ENCODE peak calls at places on chromosomes 6 and 20, in nine cellular contexts. M is DND-41, B is IMR-90, O is tibial nerve, G is stomach, X is K562, V is fibroblast of lung, E is lower lobe of right lung, Y is neural progenitor cell. C is an unnamed sample. For H3K4me1, the result is how much of the 10 kb centered on the place peaks cover.

GRCh38 chr6:90021701-90022100 is 127.4 kb downstream of the GJA10 start:
- DNase-seq in V (no peak), E (no peak), B (no peak), X (no peak), M (no peak), Y (no peak), G (no peak), O (no peak), C (no peak)

GRCh38 chr6:79617521-79617941 is 13.6 kb upstream of the SH3BGRL2 start:
- DNase-seq in G (no peak), B (no peak), X (no peak), Y (no peak), E (no peak), O (no peak), V (no peak), M (no peak), C (no peak)

GRCh38 chr6:4731996-4732395 is 44.2 kb upstream of the CDYL start:
- DNase-seq in O (no peak), X (no peak), Y (no peak), G (no peak), M (no peak), B (no peak), V (no peak), E (no peak), C (no peak)

GRCh38 chr6:170062904-170063220 is 228.0 kb downstream of the DLL1 start:
- DNase-seq in O (no peak), B (no peak), G (peak), X (no peak), M (no peak), Y (no peak), E (peak), V (no peak), C (no peak)

GRCh38 chr6:36443498-36443844 is 671 bp downstream of the KCTD20 start:
- DNase-seq in X (no peak), B (no peak), M (no peak), G (no peak), O (no peak), E (no peak), V (no peak), Y (no peak), C (no peak)

GRCh38 chr6:165974817-165975216 is 192.8 kb downstream of the TBXT start:
- DNase-seq in V (no peak), Y (no peak), E (no peak), M (no peak), O (no peak), B (no peak), X (no peak), G (no peak), C (no peak)

GRCh38 chr20:11266571-11266970 is 592.8 kb upstream of the JAG1 start:
- DNase-seq in B (peak), V (peak), Y (no peak), E (no peak), M (no peak), O (no peak), X (no peak), G (no peak), C (no peak)

GRCh38 chr6:82396964-82397761 is 33.5 kb downstream of the TPBG start:
- DNase-seq in Y (no peak), O (no peak), X (no peak), V (peak), M (no peak), E (no peak), B (peak), G (no peak), C (no peak)

GRCh38 chr6:13924146-13924948 is 405 bp upstream of the RNF182 start:
- DNase-seq in X (peak), O (no peak), E (peak), Y (peak), M (peak), V (peak), G (peak), B (peak), C (peak)

GRCh38 chr6:42771741-42772100 is 10.1 kb upstream of the BICRAL start:
- DNase-seq in M (no peak), X (no peak), Y (no peak), G (no peak), E (no peak), V (no peak), O (no peak), B (no peak), C (no peak)

GRCh38 chr20:53809242-53809641 is 215.6 kb upstream of the ZNF217 start:
- DNase-seq in X (no peak), B (no peak), G (no peak), E (no peak), Y (peak), M (no peak), V (no peak), O (no peak), C (no peak)

GRCh38 chr20:48734104-48734749 is 93.6 kb downstream of the PREX1 start:
- DNase-seq in O (no peak), B (no peak), M (no peak), X (no peak), Y (no peak), E (no peak), G (no peak), V (no peak), C (no peak)

GRCh38 chr6:74091133-74091793 is 395.3 kb downstream of the CD109 start:
- DNase-seq in Y (peak), X (peak), M (no peak), G (no peak), V (peak), B (peak), O (no peak), E (no peak), C (no peak)

GRCh38 chr20:17650816-17651760 is 31.0 kb downstream of the RRBP1 start:
- DNase-seq in O (no peak), E (no peak), Y (no peak), M (no peak), X (no peak), G (no peak), V (no peak), B (peak), C (no peak)

GRCh38 chr6:24255676-24256075 is 102.2 kb downstream of the DCDC2 start:
- DNase-seq in B (no peak), Y (no peak), G (no peak), O (no peak), E (no peak), V (no peak), M (no peak), X (no peak), C (no peak)

GRCh38 chr6:166940643-166941068 is 15.7 kb downstream of the RNASET2 start:
- DNase-seq in B (peak), Y (no peak), M (no peak), O (no peak), E (no peak), X (peak), G (no peak), V (peak), C (no peak)

GRCh38 chr6:49933526-49933925 is 30.4 kb downstream of the DEFB114 start:
- DNase-seq in E (peak), G (no peak), M (no peak), O (no peak), V (no peak), X (no peak), Y (no peak), B (no peak), C (no peak)

GRCh38 chr6:166955865-166956443 is 396 bp downstream of the RNASET2 start:
- DNase-seq in Y (peak), M (peak), E (no peak), V (peak), B (peak), X (no peak), O (no peak), G (peak), C (peak)

GRCh38 chr20:24937579-24937978 is 11.5 kb upstream of the CST7 start:
- DNase-seq in Y (no peak), X (no peak), V (no peak), O (no peak), M (no peak), G (no peak), E (no peak), B (no peak), C (no peak)

GRCh38 chr6:157990321-157991066 is 8.8 kb downstream of the SYNJ2 start:
- DNase-seq in G (no peak), V (peak), M (peak), O (no peak), X (no peak), Y (no peak), B (no peak), E (no peak), C (no peak)

GRCh38 chr6:35023091-35023490 is 118.0 kb downstream of the TCP11 start:
- DNase-seq in X (no peak), B (no peak), G (no peak), V (no peak), Y (no peak), E (no peak), M (no peak), O (no peak), C (no peak)

GRCh38 chr6:35019831-35020230 is 121.3 kb downstream of the TCP11 start:
- DNase-seq in Y (no peak), E (no peak), V (no peak), G (no peak), M (no peak), X (no peak), O (no peak), B (no peak), C (no peak)

GRCh38 chr6:35018746-35019145 is 122.4 kb downstream of the TCP11 start:
- DNase-seq in X (no peak), G (no peak), M (no peak), O (no peak), Y (no peak), E (no peak), B (no peak), V (no peak), C (peak)

GRCh38 chr6:35019171-35019570 is 122.0 kb downstream of the TCP11 start:
- DNase-seq in B (no peak), X (no peak), O (no peak), Y (no peak), G (no peak), V (no peak), M (no peak), E (peak), C (peak)

DNA sequence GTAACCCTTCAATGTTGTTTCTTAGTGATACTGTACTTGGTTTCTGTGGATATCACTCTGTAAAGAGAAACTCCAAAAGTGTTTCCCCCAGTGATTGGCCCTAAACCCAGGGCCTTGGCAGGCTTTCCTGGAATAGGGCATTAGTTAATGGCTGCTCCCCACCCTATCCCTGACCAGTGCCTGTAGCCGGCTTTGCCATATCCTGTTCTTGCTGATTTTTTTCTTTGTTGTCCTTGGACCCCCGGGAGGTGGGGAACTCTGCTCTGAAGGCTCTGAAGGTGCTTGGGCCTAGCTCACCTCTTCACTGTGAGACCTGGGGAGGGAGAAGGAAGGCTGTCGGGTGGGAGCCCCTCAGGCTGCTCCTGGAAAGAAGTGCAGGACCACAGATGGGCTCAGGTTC is 120.1 kb downstream of the TCP11 start:
- DNase-seq in X (no peak), V (no peak), Y (no peak), E (no peak), G (peak), M (no peak), O (no peak), B (no peak), C (peak)
- H3K4me1 ChIP-seq in X (under half), V (under half), Y (under half), E (half or more), G (half or more), M (under half), O (half or more), B (under half), C (half or more)

GRCh38 chr20:57287901-57288300 is 21.5 kb upstream of the BMP7 start:
- DNase-seq in V (no peak), G (no peak), X (no peak), O (no peak), B (no peak), E (no peak), Y (no peak), M (no peak), C (no peak)
- H3K4me1 ChIP-seq in V (under half), G (under half), X (under half), O (under half), B (under half), E (under half), Y (half or more), M (under half), C (under half)

DNA sequence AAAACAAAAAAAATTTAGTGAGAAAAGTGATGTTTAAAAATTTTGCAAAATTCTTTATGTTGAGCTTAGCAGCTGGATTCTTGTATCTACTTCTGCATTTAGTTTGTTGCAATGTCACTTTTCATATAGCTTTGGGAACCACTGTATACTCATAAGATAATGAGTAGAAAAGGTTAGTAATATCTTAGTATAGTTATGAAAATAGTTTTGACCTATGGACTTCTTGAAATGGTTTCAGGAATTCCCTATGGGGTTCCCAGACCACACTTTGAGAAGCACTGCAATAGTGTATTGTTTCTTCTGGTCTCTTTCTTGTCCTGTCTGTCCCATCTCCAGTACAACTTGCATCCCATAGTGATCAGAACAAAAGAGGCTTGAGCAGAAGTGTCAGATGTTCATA is 29.4 kb downstream of the PPP1R16B start:
- DNase-seq in V (no peak), M (no peak), G (no peak), O (no peak), Y (no peak), E (no peak), X (no peak), B (no peak), C (no peak)
- H3K4me1 ChIP-seq in V (under half), M (under half), G (under half), O (under half), Y (under half), E (under half), X (under half), B (under half), C (under half)

DNA sequence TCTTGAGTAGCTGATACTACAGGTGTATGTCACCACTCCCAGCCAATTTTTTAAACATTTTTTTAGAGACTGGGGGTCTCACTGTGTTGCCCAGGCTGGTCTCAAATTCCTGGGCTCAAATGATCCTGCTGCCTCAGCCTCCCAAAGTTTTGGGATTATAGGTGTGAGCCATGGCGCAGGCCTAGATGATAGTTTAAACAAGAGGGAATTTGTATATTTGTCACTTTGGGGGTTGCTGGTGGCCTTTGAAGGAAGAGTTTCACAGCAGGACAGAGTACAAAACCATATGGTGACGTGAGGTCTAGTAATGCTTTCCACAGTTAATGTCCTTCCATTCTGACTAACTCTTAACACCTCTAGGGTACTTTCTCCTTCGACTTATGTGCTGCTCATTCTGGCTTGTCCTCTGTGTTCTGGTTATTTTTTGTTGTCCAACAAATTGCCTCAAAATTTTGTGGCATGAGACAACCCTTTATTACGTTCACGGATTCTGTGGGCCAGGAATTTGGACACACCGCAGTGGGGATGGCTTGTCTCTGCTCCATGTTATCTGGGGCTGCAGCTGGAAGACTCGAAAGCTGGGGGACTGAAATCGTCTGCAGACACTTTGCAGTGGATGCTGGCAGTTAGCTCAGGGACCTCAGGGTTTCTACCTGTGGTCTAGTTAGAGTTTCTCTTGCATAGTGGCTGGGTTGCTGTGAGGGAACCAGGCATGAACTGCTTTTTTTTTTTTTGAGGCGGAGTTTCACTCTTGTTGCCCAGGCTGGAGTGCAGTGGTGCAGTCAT is 23.0 kb upstream of the IER3 start:
- DNase-seq in G (no peak), E (no peak), M (no peak), Y (no peak), V (no peak), O (no peak), X (peak), B (no peak), C (no peak)
- H3K4me1 ChIP-seq in G (under half), E (under half), M (under half), Y (under half), V (under half), O (under half), X (half or more), B (under half), C (under half)

GRCh38 chr20:59039233-59039632 is 3.4 kb downstream of the PRELID3B start:
- DNase-seq in X (no peak), G (no peak), V (no peak), B (peak), M (no peak), Y (no peak), O (no peak), E (no peak), C (no peak)

GRCh38 chr20:59042796-59043621 is 423 bp upstream of the PRELID3B start:
- DNase-seq in E (peak), G (peak), B (peak), X (peak), O (peak), Y (peak), V (peak), M (peak), C (peak)

GRCh38 chr20:59042151-59042795 is at the start of gene PRELID3B:
- DNase-seq in B (no peak), V (peak), X (peak), E (no peak), Y (peak), O (peak), M (peak), G (no peak), C (peak)

GRCh38 chr20:59043698-59044097 is 1.1 kb upstream of the PRELID3B start:
- DNase-seq in X (no peak), O (no peak), V (no peak), E (no peak), B (no peak), Y (no peak), M (no peak), G (no peak), C (no peak)

GRCh38 chr20:59040682-59041081 is 1.9 kb downstream of the PRELID3B start:
- DNase-seq in B (no peak), Y (no peak), M (no peak), E (no peak), O (no peak), V (no peak), G (no peak), X (no peak), C (no peak)
- H3K4me1 ChIP-seq in B (under half), Y (under half), M (under half), E (under half), O (under half), V (under half), G (under half), X (under half), C (under half)

GRCh38 chr6:159184559-159184958 is 15.4 kb downstream of the FNDC1 start:
- DNase-seq in M (no peak), G (no peak), E (no peak), X (no peak), Y (no peak), O (no peak), V (peak), B (no peak), C (no peak)
- H3K4me1 ChIP-seq in M (under half), G (under half), E (under half), X (under half), Y (under half), O (under half), V (under half), B (under half), C (under half)

GRCh38 chr20:20367681-20368413 is at the start of gene INSM1:
- DNase-seq in B (no peak), G (no peak), X (no peak), M (no peak), Y (peak), E (no peak), O (no peak), V (no peak), C (peak)
- H3K4me1 ChIP-seq in B (under half), G (under half), X (under half), M (under half), Y (under half), E (under half), O (under half), V (under half), C (under half)

GRCh38 chr20:47317127-47317895 is 39.2 kb downstream of the ZMYND8 start:
- DNase-seq in B (peak), E (peak), G (peak), X (peak), Y (peak), M (peak), O (peak), V (peak), C (peak)

GRCh38 chr20:47314647-47315338 is 41.7 kb downstream of the ZMYND8 start:
- DNase-seq in G (no peak), E (no peak), O (no peak), Y (no peak), M (no peak), X (no peak), V (no peak), B (no peak), C (no peak)

GRCh38 chr20:47318027-47318595 is 38.4 kb downstream of the ZMYND8 start:
- DNase-seq in O (no peak), V (peak), G (no peak), M (no peak), X (peak), E (peak), B (peak), Y (peak), C (no peak)

GRCh38 chr20:47315339-47315662 is 41.2 kb downstream of the ZMYND8 start:
- DNase-seq in G (no peak), B (peak), O (no peak), X (no peak), E (no peak), M (no peak), V (no peak), Y (peak), C (no peak)

GRCh38 chr20:47316776-47317126 is 39.7 kb downstream of the ZMYND8 start:
- DNase-seq in V (no peak), Y (no peak), G (no peak), X (no peak), B (no peak), M (no peak), O (no peak), E (no peak), C (no peak)
- H3K4me1 ChIP-seq in V (under half), Y (half or more), G (half or more), X (half or more), B (under half), M (under half), O (half or more), E (half or more), C (half or more)

DNA sequence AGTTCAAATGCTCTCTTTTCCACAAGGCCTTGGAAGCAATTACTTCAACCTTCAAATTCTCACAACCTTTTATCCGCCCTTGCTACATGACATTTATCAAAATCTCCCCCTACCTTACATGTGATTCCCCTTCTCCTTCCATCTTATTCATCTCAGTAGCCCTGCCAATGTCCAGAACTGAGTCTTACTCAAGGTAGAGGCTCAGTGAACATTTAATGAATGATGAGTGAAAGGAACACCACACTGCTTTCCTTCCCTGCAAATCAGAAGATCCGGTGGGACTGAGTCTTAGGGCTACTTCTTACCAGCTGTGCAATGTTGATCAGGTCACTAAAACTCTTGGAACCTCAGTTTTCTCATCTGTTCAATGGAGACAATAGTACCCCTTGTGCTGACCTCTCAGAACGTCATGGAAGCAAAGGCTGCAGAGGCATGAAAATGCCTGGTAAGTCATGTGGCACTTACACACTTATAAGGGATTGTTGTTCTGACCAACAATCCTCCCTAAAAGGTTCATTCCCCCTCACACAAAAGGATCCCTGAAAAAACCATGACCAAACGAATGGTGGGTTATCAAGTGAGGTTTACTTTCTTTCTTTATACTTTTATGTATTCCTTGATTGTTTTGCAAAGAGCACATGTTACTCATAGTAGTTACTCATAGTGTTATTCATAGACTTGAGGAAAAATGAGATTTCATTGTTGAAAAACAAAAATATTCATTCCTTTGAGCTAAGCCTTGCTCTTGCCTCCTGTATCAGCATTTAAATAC is 6.5 kb downstream of the MDGA1 start:
- DNase-seq in O (no peak), V (peak), G (no peak), B (peak), E (no peak), M (no peak), X (no peak), Y (no peak), C (no peak)
- H3K4me1 ChIP-seq in O (under half), V (under half), G (under half), B (under half), E (under half), M (under half), X (under half), Y (under half), C (under half)

GRCh38 chr6:28140616-28141015 is 1.1 kb upstream of the ZKSCAN8 start:
- DNase-seq in V (no peak), B (no peak), Y (no peak), X (no peak), M (no peak), O (no peak), G (no peak), E (no peak), C (no peak)
- H3K4me1 ChIP-seq in V (under half), B (under half), Y (under half), X (under half), M (half or more), O (under half), G (under half), E (under half), C (under half)